ENCODE peak calls at places on chromosomes 7 and 10, in nine cellular contexts. B is Panc1, H is thoracic aorta, L is upper lobe of right lung, K is heart right ventricle, T is cardiac muscle cell, W is fibroblast of the aortic adventitia, S is colonic mucosa, N is lung. V is an unnamed sample.

GRCh38 chr7:98281757-98282652 is 519 bp downstream of the BRI3 start:
- DNase-seq in L (peak), W (no peak), S (peak), B (no peak), T (no peak), K (peak), N (no peak), H (no peak), V (peak)

GRCh38 chr10:132369636-132370185 is 27.3 kb upstream of the PWWP2B start:
- DNase-seq in H (no peak), S (no peak), B (no peak), W (no peak), K (no peak), L (peak), N (no peak), T (no peak), V (no peak)

GRCh38 chr7:155297517-155298287 is at the start of gene INSIG1:
- DNase-seq in S (peak), W (peak), T (peak), K (peak), H (peak), N (peak), B (no peak), L (peak), V (peak)

GRCh38 chr7:107691713-107692112 is 31.1 kb downstream of the SLC26A4 start:
- DNase-seq in W (peak), L (no peak), N (no peak), S (no peak), K (peak), B (no peak), H (no peak), T (no peak), V (no peak)

GRCh38 chr7:154383045-154383444 is 330.8 kb downstream of the DPP6 start:
- DNase-seq in H (no peak), K (no peak), N (no peak), S (no peak), W (no peak), L (no peak), B (no peak), T (no peak), V (no peak)

GRCh38 chr7:112556633-112557032 is 75.8 kb downstream of the LSMEM1 start:
- DNase-seq in S (no peak), N (no peak), L (no peak), H (no peak), B (no peak), W (no peak), T (no peak), K (no peak), V (no peak)

GRCh38 chr10:2081501-2081900 is 344.2 kb upstream of the ADARB2 start:
- DNase-seq in K (no peak), H (no peak), N (no peak), T (no peak), W (no peak), L (no peak), B (no peak), S (no peak), V (no peak)

GRCh38 chr10:127413326-127413725 is 135.8 kb upstream of the NPS start:
- DNase-seq in W (no peak), K (no peak), N (no peak), L (peak), B (no peak), T (no peak), H (no peak), S (no peak), V (no peak)

GRCh38 chr7:105990726-105991465 is 27.8 kb downstream of the CDHR3 start:
- DNase-seq in L (no peak), N (no peak), H (no peak), B (no peak), S (no peak), W (peak), K (peak), T (peak), V (no peak)

GRCh38 chr7:95723583-95724180 is 48.7 kb upstream of the DYNC1I1 start:
- DNase-seq in S (no peak), B (peak), W (peak), K (peak), T (peak), H (no peak), L (no peak), N (no peak), V (peak)

GRCh38 chr7:42350801-42351200 is 113.8 kb upstream of the GLI3 start:
- DNase-seq in H (no peak), T (no peak), W (peak), B (no peak), N (no peak), K (no peak), S (no peak), L (no peak), V (no peak)

GRCh38 chr7:76293407-76293901 is 9.0 kb upstream of the HSPB1 start:
- DNase-seq in W (no peak), B (no peak), H (no peak), S (no peak), K (no peak), L (no peak), T (no peak), N (no peak), V (no peak)

GRCh38 chr10:117449636-117450035 is 74.4 kb upstream of the PDZD8 start:
- DNase-seq in B (no peak), L (no peak), T (no peak), K (no peak), N (no peak), W (peak), H (no peak), S (no peak), V (no peak)

GRCh38 chr7:117083648-117084047 is 130.3 kb downstream of the ST7 start:
- DNase-seq in B (no peak), T (no peak), S (no peak), W (no peak), K (no peak), L (no peak), H (no peak), N (no peak), V (peak)

GRCh38 chr7:143185551-143185950 is 2.3 kb downstream of the TAS2R39 start:
- DNase-seq in T (no peak), N (no peak), W (no peak), H (no peak), K (no peak), S (no peak), B (no peak), L (no peak), V (no peak)

GRCh38 chr10:31757374-31757773 is 171.3 kb downstream of the ARHGAP12 start:
- DNase-seq in S (no peak), W (peak), T (no peak), L (no peak), K (no peak), N (no peak), B (no peak), H (no peak), V (peak)

GRCh38 chr10:113476191-113476590 is 76.7 kb upstream of the HABP2 start:
- DNase-seq in W (peak), H (no peak), L (no peak), N (no peak), T (no peak), S (no peak), B (no peak), K (no peak), V (no peak)

GRCh38 chr10:45453639-45454250 is 79.7 kb downstream of the ALOX5 start:
- DNase-seq in S (no peak), T (no peak), W (no peak), H (no peak), N (no peak), K (no peak), B (no peak), L (peak), V (no peak)

GRCh38 chr7:128727239-128727638 is 11.9 kb upstream of the CALU start:
- DNase-seq in N (no peak), B (no peak), K (no peak), S (no peak), H (no peak), L (no peak), T (no peak), W (no peak), V (no peak)

GRCh38 chr7:25148772-25149575 is 23.9 kb upstream of the CYCS start:
- DNase-seq in L (no peak), T (no peak), H (no peak), S (no peak), K (no peak), N (no peak), W (no peak), B (no peak), V (no peak)

GRCh38 chr7:567305-567883 is 47.7 kb upstream of the PDGFA start:
- DNase-seq in S (no peak), N (no peak), T (no peak), L (no peak), W (no peak), H (no peak), K (no peak), B (no peak), V (no peak)

GRCh38 chr7:83457022-83457892 is 191.7 kb downstream of the SEMA3E start:
- DNase-seq in N (no peak), W (peak), K (no peak), B (no peak), L (no peak), H (no peak), T (no peak), S (no peak), V (no peak)

GRCh38 chr7:150830957-150831356 is 21.4 kb upstream of the AOC1 start:
- DNase-seq in H (no peak), N (no peak), B (no peak), K (no peak), T (no peak), S (peak), W (no peak), L (no peak), V (no peak)

GRCh38 chr10:2908851-2909630 is 158.3 kb upstream of the PFKP start:
- DNase-seq in N (no peak), T (no peak), L (no peak), S (no peak), H (no peak), B (no peak), W (no peak), K (no peak), V (no peak)

GRCh38 chr7:87507446-87507845 is 32.0 kb upstream of the ABCB4 start:
- DNase-seq in N (no peak), L (no peak), K (no peak), B (no peak), T (peak), W (no peak), S (no peak), H (no peak), V (no peak)

GRCh38 chr10:14665304-14665703 is 109.4 kb downstream of the FAM107B start:
- DNase-seq in B (no peak), K (no peak), S (peak), H (no peak), W (no peak), T (no peak), N (no peak), L (no peak), V (no peak)

GRCh38 chr10:103696411-103697145 is 158.8 kb downstream of the SH3PXD2A start:
- DNase-seq in N (peak), H (peak), T (no peak), W (peak), B (peak), S (peak), K (peak), L (no peak), V (peak)

GRCh38 chr7:47757946-47758371 is 176.0 kb upstream of the TNS3 start:
- DNase-seq in W (peak), S (no peak), L (peak), T (no peak), B (no peak), K (no peak), H (peak), N (peak), V (peak)

GRCh38 chr7:8213381-8213780 is 48.6 kb downstream of the ICA1 start:
- DNase-seq in H (no peak), T (no peak), S (no peak), L (no peak), K (no peak), N (no peak), B (no peak), W (no peak), V (no peak)

GRCh38 chr7:17535776-17536175 is 237.3 kb downstream of the AHR start:
- DNase-seq in S (no peak), H (no peak), N (no peak), W (peak), L (no peak), K (no peak), B (no peak), T (no peak), V (no peak)

GRCh38 chr10:71436268-71436922 is 39.7 kb downstream of the CDH23 start:
- DNase-seq in H (no peak), T (no peak), K (peak), B (no peak), N (no peak), S (no peak), L (no peak), W (no peak), V (no peak)

GRCh38 chr10:129411146-129411705 is 55.8 kb upstream of the MGMT start:
- DNase-seq in S (peak), B (no peak), T (no peak), K (no peak), L (no peak), N (peak), H (no peak), W (no peak), V (no peak)

GRCh38 chr10:121684276-121684675 is 86.0 kb upstream of the FGFR2 start:
- DNase-seq in S (no peak), B (no peak), T (no peak), W (no peak), K (no peak), N (no peak), H (no peak), L (no peak), V (no peak)

GRCh38 chr10:58217612-58218011 is 50.1 kb downstream of the IPMK start:
- DNase-seq in H (no peak), K (no peak), B (no peak), W (peak), S (no peak), L (no peak), T (no peak), N (no peak), V (no peak)

GRCh38 chr7:17786314-17786852 is 153.9 kb downstream of the SNX13 start:
- DNase-seq in L (peak), B (no peak), H (no peak), K (no peak), T (no peak), S (no peak), W (no peak), N (no peak), V (no peak)

GRCh38 chr7:103597606-103598005 is 151.6 kb upstream of the SLC26A5 start:
- DNase-seq in W (no peak), N (no peak), T (no peak), K (no peak), S (no peak), B (no peak), H (no peak), L (no peak), V (no peak)

GRCh38 chr7:2312272-2312929 is 1.8 kb downstream of the SNX8 start:
- DNase-seq in K (no peak), N (no peak), H (no peak), B (no peak), T (no peak), W (no peak), L (no peak), S (no peak), V (no peak)
- H3K4me3 ChIP-seq in K (no peak), N (no peak), H (no peak), B (no peak), T (no peak), W (no peak), L (peak), S (no peak), V (no peak)

GRCh38 chr7:78953726-78954363 is 499.6 kb downstream of the MAGI2 start:
- DNase-seq in H (no peak), B (no peak), S (no peak), L (no peak), T (no peak), K (no peak), N (no peak), W (peak), V (no peak)
- H3K4me3 ChIP-seq in H (no peak), B (no peak), S (no peak), L (no peak), T (no peak), K (no peak), N (no peak), W (no peak), V (no peak)

DNA sequence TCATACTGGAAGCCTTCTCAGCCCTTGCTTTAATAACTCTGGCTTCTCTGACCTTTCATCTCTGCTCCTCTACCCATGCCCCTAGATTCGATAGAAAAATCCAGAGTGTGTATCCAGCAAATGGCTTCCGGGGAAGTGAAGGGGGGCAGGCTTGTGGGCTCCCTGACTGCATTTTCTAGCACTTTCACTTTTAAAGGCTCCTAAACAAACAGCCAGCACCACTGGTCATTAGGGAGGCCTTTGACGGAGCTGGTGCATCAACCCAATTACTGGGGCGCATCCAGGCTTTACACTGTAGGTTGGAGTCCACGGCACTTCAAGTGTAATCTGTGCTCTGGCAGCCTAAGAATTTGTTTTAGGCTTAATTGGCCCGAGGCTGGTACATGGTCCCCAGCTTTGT is 291.9 kb downstream of the GFRA1 start:
- DNase-seq in S (no peak), T (no peak), N (no peak), L (no peak), B (no peak), H (no peak), W (peak), K (no peak), V (no peak)
- H3K4me3 ChIP-seq in S (no peak), T (no peak), N (no peak), L (peak), B (no peak), H (peak), W (peak), K (no peak), V (no peak)

GRCh38 chr7:157010588-157011332 is at the start of gene MNX1:
- DNase-seq in H (no peak), L (peak), S (peak), B (no peak), K (no peak), T (peak), N (peak), W (no peak), V (peak)
- H3K4me3 ChIP-seq in H (peak), L (peak), S (peak), B (peak), K (peak), T (peak), N (peak), W (peak), V (peak)

DNA sequence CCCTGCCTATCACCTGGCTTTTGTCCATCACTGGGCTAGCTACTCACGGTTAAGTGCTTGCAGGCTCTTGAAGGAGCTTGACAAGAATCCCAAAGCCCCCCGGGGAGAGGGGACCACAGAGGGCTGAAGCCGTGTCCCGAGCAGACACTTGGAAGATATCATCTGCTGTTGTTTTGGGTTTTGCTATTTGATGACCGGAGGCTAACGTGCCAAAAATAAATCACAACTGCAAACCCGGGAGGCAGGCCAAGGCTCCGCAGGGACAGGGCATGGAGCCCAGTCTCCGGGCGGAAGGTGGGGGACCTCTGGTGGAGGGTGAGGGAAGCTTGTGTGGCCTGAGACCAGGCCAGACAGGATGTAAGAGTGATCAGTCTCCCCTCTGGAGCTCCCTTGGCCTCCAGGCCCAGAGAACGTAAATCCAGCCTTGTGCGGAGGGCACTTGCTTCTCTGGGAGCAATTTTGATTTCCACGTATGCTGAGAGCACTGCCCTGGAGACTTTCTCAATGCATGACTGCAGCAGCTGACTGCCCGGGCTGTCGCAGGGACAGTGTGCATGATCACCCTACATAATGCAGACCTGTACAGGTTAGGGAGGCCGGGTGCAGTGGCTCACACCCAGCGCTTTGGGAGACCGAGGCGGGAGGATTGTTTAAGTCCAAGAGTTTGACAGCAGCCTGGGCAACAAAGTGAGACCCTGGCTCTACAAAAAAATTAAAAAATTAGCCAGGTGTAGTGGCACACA is at the start of gene PHKG1:
- DNase-seq in N (peak), B (no peak), L (peak), T (peak), H (peak), K (peak), W (peak), S (peak), V (peak)
- H3K4me3 ChIP-seq in N (no peak), B (no peak), L (no peak), T (no peak), H (peak), K (peak), W (peak), S (no peak), V (no peak)

GRCh38 chr10:5094265-5095205 is at the start of gene AKR1C3:
- DNase-seq in N (no peak), B (no peak), H (no peak), L (no peak), T (peak), S (peak), W (peak), K (peak), V (peak)
- H3K4me3 ChIP-seq in N (peak), B (peak), H (peak), L (peak), T (no peak), S (peak), W (peak), K (peak), V (peak)